ENCODE peak calls at places on chromosomes 11 and 22, in four cellular contexts. H is AG04450, X is natural killer cell, B is heart right ventricle. P is an unnamed sample.

GRCh38 chr11:25981998-25982397 is 349.9 kb upstream of the ANO3 start:
- DNase-seq in X (no peak), H (peak; percentile 62), B (peak; percentile 23), P (no peak)

GRCh38 chr22:20514658-20515406 is 7.4 kb downstream of the MED15 start:
- DNase-seq in H (peak; percentile 63), X (no peak), B (no peak), P (no peak)

GRCh38 chr11:57224537-57224936 is 12.5 kb downstream of the APLNR start:
- DNase-seq in B (no peak), X (no peak), H (no peak), P (no peak)

GRCh38 chr22:25690798-25691197 is 51.2 kb upstream of the MYO18B start:
- DNase-seq in H (no peak), B (no peak), X (no peak), P (no peak)

GRCh38 chr11:57424802-57425564 is 1.9 kb downstream of the SLC43A3 start:
- DNase-seq in B (peak; percentile 85), X (peak; percentile 77), H (peak; percentile 66), P (no peak)

GRCh38 chr22:22616636-22617035 is 27.8 kb upstream of the GGTLC2 start:
- DNase-seq in H (no peak), X (no peak), B (no peak), P (no peak)

GRCh38 chr22:27952091-27952490 is 33.0 kb upstream of the PITPNB start:
- DNase-seq in H (peak; percentile 30), B (no peak), X (no peak), P (no peak)

GRCh38 chr11:120486138-120486537 is 25.4 kb upstream of the GRIK4 start:
- DNase-seq in H (no peak), X (no peak), B (no peak), P (no peak)

GRCh38 chr11:74929431-74930363 is 19.2 kb downstream of the XRRA1 start:
- DNase-seq in H (peak; percentile 87), X (peak; percentile 28), B (peak; percentile 74), P (peak; percentile 44)

GRCh38 chr11:125358254-125358840 is 137.7 kb downstream of the FEZ1 start:
- DNase-seq in H (no peak), B (no peak), X (no peak), P (no peak)

GRCh38 chr11:126158054-126158791 is 53.2 kb downstream of the RPUSD4 start:
- DNase-seq in H (no peak), B (no peak), X (no peak), P (no peak)

GRCh38 chr11:16792426-16792825 is 54.0 kb downstream of the C11orf58 start:
- DNase-seq in B (no peak), X (no peak), H (no peak), P (no peak)

GRCh38 chr11:28209906-28210305 is 101.7 kb downstream of the METTL15 start:
- DNase-seq in X (no peak), H (no peak), B (no peak), P (no peak)

GRCh38 chr11:98411777-98412176 is 609.0 kb upstream of the CNTN5 start:
- DNase-seq in X (no peak), B (no peak), H (no peak), P (no peak)

GRCh38 chr11:67289226-67289650 is at the start of gene ANKRD13D:
- DNase-seq in B (no peak), H (no peak), X (no peak), P (peak; percentile 47)

GRCh38 chr11:35662061-35662648 is 420 bp upstream of the TRIM44 start:
- DNase-seq in X (no peak), H (no peak), B (no peak), P (no peak)

GRCh38 chr11:14904745-14905103 is 12.7 kb upstream of the CYP2R1 start:
- DNase-seq in X (peak; percentile 79), B (peak; percentile 87), H (no peak), P (no peak)

GRCh38 chr22:26669060-26669481 is 11.7 kb downstream of the MIAT start:
- DNase-seq in X (no peak), B (no peak), H (no peak), P (no peak)

GRCh38 chr22:47382164-47382890 is 619.9 kb downstream of the TBC1D22A start:
- DNase-seq in B (no peak), H (no peak), X (no peak), P (no peak)

GRCh38 chr11:9265211-9266131 is at the start of gene DENND5A:
- DNase-seq in H (peak; percentile 51), B (peak; percentile 90), X (peak; percentile 48), P (peak; percentile 81)

DNA sequence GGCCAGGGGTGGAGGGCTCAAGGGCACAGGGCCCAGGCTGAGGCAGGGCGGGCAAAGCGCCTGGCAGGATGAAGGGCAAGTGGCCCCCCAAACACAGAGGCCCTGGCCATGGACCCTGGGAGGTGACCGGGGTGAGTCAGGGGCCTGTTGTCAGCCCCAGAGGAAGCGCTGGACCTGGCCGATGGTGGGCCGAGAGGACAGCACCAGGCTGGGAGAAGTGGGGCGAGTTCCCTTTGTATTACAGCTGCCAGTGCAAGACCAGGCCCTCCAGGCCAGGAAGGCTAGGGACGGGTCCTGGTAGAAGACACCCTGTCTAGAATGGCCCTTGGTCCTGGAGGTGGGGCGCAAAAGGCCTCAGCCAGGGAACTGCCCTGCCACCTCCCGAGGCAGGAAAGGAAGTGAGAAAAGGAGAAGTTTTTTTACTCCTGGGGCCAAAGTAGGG is 12.8 kb downstream of the CXCR5 start:
- DNase-seq in X (no peak), H (no peak), B (peak; percentile 3), P (no peak)
- TF ChIP-seq CTCF in X (no peak), H (no peak), B (no peak), P (no peak)

DNA sequence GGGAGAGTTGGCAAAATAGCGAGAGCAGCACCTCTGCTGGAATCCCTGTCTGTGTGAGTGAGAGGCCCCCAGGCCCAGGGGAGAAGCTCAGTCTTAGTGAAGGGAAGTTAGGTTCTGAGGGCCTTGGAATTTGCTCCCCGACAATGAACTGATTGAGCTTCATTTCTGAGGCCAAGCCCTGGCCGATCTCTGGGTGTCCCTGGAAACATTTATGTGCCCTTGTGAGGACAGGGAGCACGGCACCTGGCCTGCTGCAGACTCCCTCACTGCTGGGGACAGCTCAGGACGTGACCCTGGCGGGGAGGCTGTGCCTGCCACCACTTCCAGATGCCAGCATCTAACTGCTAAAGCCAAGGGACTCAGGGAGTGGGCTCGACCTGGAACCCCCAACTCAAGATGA is 52.0 kb downstream of the ARHGAP8 start:
- DNase-seq in B (no peak), H (no peak), X (no peak), P (no peak)
- TF ChIP-seq CTCF in B (no peak), H (no peak), X (no peak), P (no peak)

DNA sequence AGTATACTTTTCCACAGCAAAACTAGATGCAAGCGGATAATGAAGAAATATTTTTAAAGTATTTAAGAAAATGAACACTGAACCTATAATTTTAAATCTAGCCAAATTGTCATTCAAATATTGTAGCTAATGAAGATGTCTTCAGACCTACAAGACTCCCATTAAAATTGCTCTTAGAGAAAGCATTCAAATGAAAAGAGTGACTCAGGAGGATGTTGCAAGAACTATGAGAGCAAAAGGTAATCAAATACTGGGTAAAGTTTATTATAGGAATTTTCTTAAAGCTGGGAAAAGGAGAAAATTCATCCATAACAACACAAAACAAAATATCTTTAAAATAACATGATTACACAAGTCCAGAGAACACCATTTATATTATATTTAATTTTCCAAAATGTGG is 5.4 kb upstream of the POU2AF1 start:
- DNase-seq in H (no peak), X (no peak), B (no peak), P (no peak)
- TF ChIP-seq CTCF in H (no peak), X (no peak), B (no peak), P (no peak)

GRCh38 chr11:62125316-62125715 is 1.5 kb downstream of the INCENP start:
- DNase-seq in B (no peak), X (no peak), H (no peak), P (no peak)
- TF ChIP-seq CTCF in B (no peak), X (no peak), H (no peak), P (no peak)

GRCh38 chr11:45424781-45425180 is 138.6 kb upstream of the SYT13 start:
- DNase-seq in H (no peak), X (no peak), B (no peak), P (no peak)

GRCh38 chr11:45431301-45432018 is 145.3 kb upstream of the SYT13 start:
- DNase-seq in B (no peak), X (no peak), H (no peak), P (no peak)

GRCh38 chr11:45432100-45432499 is 146.0 kb upstream of the SYT13 start:
- DNase-seq in X (no peak), H (no peak), B (no peak), P (no peak)

GRCh38 chr11:45432910-45433309 is 146.8 kb upstream of the SYT13 start:
- DNase-seq in X (no peak), B (no peak), H (no peak), P (no peak)

DNA sequence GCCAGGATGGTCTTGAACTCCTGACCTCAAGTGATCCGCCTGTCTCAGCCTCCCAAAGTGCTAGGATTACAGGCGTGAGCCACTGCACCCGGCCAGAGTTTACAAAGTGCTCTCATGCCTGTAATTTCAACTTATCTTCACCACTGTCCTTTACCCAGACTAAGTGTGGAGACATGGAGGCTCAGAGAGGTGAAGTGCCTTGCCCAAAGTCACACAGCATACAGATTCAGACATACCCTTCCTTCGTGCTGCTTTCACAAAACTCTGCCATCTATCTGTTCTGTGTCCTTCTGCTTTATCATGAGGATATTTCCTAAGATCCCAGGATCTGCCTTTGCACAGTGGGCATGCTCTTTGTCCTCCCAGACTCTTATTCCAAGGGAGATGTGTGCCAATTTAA is 143.6 kb upstream of the SYT13 start:
- DNase-seq in H (no peak), B (no peak), X (no peak), P (no peak)
- TF ChIP-seq CTCF in H (no peak), B (no peak), X (no peak), P (no peak)

DNA sequence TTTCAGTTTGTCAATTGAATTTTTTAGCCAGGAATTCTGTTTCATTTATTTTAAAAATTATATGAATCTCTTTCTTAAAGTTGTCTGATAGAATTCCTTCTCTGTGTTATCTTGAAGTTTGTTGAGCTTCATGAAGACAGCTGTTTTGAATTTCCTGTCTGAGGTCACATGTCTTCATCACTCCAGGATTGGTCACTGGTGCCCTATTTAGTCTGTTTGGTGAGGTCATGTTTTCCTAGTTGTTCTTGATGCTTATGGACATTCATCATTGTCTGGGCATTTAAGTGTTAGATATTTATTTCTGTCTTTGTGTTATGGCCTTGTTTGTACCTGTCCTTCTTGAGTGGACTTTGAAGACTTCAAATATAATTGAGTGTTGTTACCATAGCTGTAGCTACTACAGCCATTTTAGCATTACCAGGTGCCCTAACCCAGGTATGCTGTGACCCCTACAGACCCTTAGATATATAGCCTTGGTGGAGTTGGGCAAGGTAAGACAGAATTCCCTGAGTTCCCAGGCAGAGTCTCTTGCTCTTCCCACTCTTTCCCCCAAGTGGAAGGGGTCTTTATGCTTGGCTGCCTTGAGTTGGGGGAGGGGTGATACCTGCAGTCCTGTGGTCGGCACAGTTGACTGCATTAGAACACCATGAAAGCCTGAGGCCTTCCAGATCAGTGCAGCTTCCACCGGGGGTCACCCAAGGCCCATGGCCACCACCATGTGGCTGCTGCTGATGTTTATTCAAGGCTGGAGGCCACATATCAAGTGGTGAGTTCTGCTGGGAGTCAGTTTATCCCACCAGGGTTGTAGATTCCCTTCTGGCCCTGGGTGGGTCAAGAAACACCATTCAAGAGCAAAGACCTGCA is 229.6 kb downstream of the DYNC2H1 start:
- DNase-seq in X (no peak), H (no peak), B (no peak), P (no peak)
- TF ChIP-seq CTCF in X (no peak), H (peak; percentile 26), B (no peak), P (no peak)